ENCODE peak calls at places on chromosome X, in four cellular contexts. T is tibial artery, Q is fibroblast of the aortic adventitia, F is AG04449. Y is an unnamed sample.
A peak's percentile ranks its signal among the peaks of the same experiment; 100 is the strongest.

GRCh38 chrX:123425904-123426303 is 241.8 kb downstream of the GRIA3 start:
- DNase-seq in F (no peak), T (peak; percentile 71), Q (peak; percentile 76), Y (no peak)

GRCh38 chrX:97616883-97617510 is 733.3 kb downstream of the RPA4 start:
- DNase-seq in Q (peak; percentile 53), F (peak; percentile 1), T (no peak), Y (peak; percentile 11)

GRCh38 chrX:9676311-9676710 is 89.3 kb downstream of the GPR143 start:
- DNase-seq in Q (peak; percentile 73), T (no peak), F (no peak), Y (peak; percentile 58)

GRCh38 chrX:19899234-19899788 is 11.9 kb upstream of the SH3KBP1 start:
- DNase-seq in T (no peak), F (no peak), Q (peak; percentile 47), Y (no peak)

GRCh38 chrX:152988536-152989291 is 5.2 kb downstream of the PNMA5 start:
- DNase-seq in F (no peak), Q (no peak), T (no peak), Y (no peak)

GRCh38 chrX:30212172-30212571 is 3.2 kb upstream of the MAGEB2 start:
- DNase-seq in F (no peak), T (no peak), Q (no peak), Y (no peak)

GRCh38 chrX:51894697-51895336 is 1.4 kb downstream of the MAGED1 start:
- DNase-seq in Q (peak; percentile 26), F (no peak), T (peak; percentile 66), Y (no peak)

GRCh38 chrX:7214251-7214650 is 66.3 kb upstream of the PUDP start:
- DNase-seq in T (no peak), Q (no peak), F (no peak), Y (no peak)

GRCh38 chrX:68929332-68930150 is 100.7 kb downstream of the EFNB1 start:
- DNase-seq in F (no peak), T (no peak), Q (peak; percentile 70), Y (peak; percentile 43)

GRCh38 chrX:155966876-155967275 is 30.6 kb upstream of the IL9R start:
- DNase-seq in T (no peak), F (no peak), Q (no peak), Y (no peak)

GRCh38 chrX:7253565-7253964 is 105.6 kb upstream of the PUDP start:
- DNase-seq in F (no peak), T (no peak), Q (no peak), Y (no peak)

GRCh38 chrX:12984629-12985303 is 9.9 kb downstream of the TMSB4X start:
- DNase-seq in T (no peak), F (no peak), Q (peak; percentile 81), Y (no peak)

GRCh38 chrX:19840899-19841648 is 46.3 kb downstream of the SH3KBP1 start:
- DNase-seq in F (no peak), Q (no peak), T (no peak), Y (no peak)

GRCh38 chrX:1529328-1529727 is 7.7 kb downstream of the P2RY8 start:
- DNase-seq in T (no peak), Q (no peak), F (no peak), Y (no peak)

GRCh38 chrX:119145241-119145653 is 17.6 kb upstream of the KIAA1210 start:
- DNase-seq in Q (peak; percentile 24), T (no peak), F (no peak), Y (no peak)

GRCh38 chrX:1443496-1444075 is 9.1 kb downstream of the ASMTL start:
- DNase-seq in Q (no peak), T (peak; percentile 48), F (no peak), Y (no peak)

GRCh38 chrX:68931345-68931744 is 102.5 kb downstream of the EFNB1 start:
- DNase-seq in F (no peak), T (peak; percentile 66), Q (no peak), Y (no peak)

GRCh38 chrX:119698835-119699234 is 5.9 kb upstream of the SEPTIN6 start:
- DNase-seq in Q (peak; percentile 81), T (no peak), F (no peak), Y (no peak)

GRCh38 chrX:44503550-44503949 is 39.1 kb downstream of the FUNDC1 start:
- DNase-seq in F (no peak), Q (no peak), T (no peak), Y (no peak)

GRCh38 chrX:49185062-49185394 is 1.1 kb downstream of the PRICKLE3 start:
- DNase-seq in T (no peak), Q (no peak), F (no peak), Y (no peak)
- H3K4me3 ChIP-seq in T (peak overlapping the region; percentile 61), Q (peak overlapping the region; percentile 76), F (peak overlapping the region; percentile 67), Y (peak overlapping the region; percentile 60)

GRCh38 chrX:105229146-105229545 is 8.7 kb upstream of the TEX13A start:
- DNase-seq in F (no peak), Q (no peak), T (no peak), Y (no peak)

GRCh38 chrX:105226499-105226898 is 6.0 kb upstream of the TEX13A start:
- DNase-seq in F (no peak), Q (no peak), T (no peak), Y (no peak)

GRCh38 chrX:105228602-105229001 is 8.1 kb upstream of the TEX13A start:
- DNase-seq in T (no peak), F (no peak), Q (no peak), Y (no peak)
- TF ChIP-seq CTCF in T (no peak), F (no peak), Q (no peak), Y (no peak)

GRCh38 chrX:47625365-47625764 is 4.4 kb downstream of the CFP start:
- DNase-seq in Q (no peak), F (no peak), T (no peak), Y (no peak)

GRCh38 chrX:47628980-47629379 is 750 bp downstream of the CFP start:
- DNase-seq in F (no peak), T (no peak), Q (no peak), Y (no peak)

GRCh38 chrX:47632664-47633063 is 2.9 kb upstream of the CFP start:
- DNase-seq in Q (no peak), T (no peak), F (no peak), Y (no peak)

GRCh38 chrX:47631676-47632075 is 1.9 kb upstream of the CFP start:
- DNase-seq in F (no peak), T (no peak), Q (no peak), Y (no peak)

DNA sequence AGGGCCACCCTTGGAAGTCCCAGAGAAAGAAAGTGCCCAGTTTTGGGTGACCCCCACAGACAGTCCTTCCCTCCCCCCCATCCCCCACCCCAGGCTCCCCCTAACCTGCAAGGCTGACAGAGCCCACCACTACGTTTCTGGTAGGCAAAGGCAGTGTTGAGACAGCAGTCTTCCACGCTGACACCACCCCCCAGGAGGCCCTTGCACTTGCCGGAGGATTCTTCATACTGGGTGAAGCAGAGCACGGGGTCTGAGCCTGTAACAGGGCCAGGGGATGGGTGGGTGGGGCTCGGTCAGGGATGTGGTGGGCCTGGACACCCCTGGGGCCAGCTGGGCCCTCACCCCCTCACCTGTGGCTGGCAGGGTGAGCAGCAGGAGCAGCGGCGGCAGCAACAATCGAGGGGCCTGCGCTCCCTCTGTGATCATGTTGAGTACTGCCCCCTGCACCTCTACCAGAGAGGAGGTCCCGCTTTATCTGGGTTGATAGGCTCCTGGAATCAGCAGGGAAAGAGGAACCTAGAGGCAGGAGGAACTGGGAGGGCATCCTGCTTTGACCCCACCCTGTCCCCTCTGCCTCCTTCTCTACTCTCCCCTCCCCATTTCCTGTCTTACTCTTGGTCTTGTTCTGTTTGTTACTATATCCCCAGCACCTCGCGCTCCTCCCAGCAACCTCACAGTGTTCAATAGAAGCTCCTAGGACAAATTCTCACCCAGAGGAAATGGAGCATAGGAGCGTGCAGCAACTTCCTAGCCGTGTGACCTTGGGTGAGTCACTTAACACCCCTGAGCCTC is at the start of gene CFP:
- DNase-seq in Q (no peak), T (no peak), F (no peak), Y (no peak)
- H3K4me3 ChIP-seq in Q (no peak within 1 kb of the TSS), T (no peak within 1 kb of the TSS), F (no peak within 1 kb of the TSS), Y (no peak within 1 kb of the TSS)

GRCh38 chrX:88425739-88426138 is 321.3 kb upstream of the CPXCR1 start:
- DNase-seq in F (no peak), T (no peak), Q (peak; percentile 1), Y (no peak)
- TF ChIP-seq CTCF in F (no peak), T (no peak), Q (peak; percentile 16), Y (no peak)

DNA sequence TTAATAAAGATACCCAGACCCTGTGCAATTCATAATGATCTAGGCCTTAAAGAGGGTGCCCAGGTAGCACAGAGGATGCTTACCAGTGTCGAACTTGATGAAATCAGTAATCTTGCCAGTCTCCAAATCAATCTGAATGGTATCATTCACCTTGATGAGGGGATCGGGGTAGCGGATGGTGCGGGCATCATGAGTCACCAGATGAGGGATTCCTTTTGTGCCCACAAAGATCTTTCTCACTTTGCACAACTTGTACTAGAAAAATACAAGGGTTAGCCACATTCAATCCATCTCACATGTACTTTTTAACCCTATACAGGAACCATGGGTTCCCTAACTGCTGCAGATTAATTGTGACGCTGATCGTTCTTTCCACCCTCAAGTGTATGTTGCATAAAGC is 3.3 kb downstream of the RPS4X start:
- DNase-seq in F (no peak), Q (no peak), T (no peak), Y (no peak)
- H3K4me3 ChIP-seq in F (no peak overlapping the region), Q (no peak overlapping the region), T (no peak overlapping the region), Y (peak overlapping the region; percentile 83)

GRCh38 chrX:125646195-125646594 is 326.5 kb downstream of the TEX13C start:
- DNase-seq in T (no peak), F (no peak), Q (no peak), Y (no peak)
- TF ChIP-seq CTCF in T (no peak), F (no peak), Q (peak; percentile 11), Y (no peak)

GRCh38 chrX:45845142-45845541 is 644.5 kb upstream of the DIPK2B start:
- DNase-seq in F (no peak), Q (no peak), T (no peak), Y (no peak)
- H3K4me3 ChIP-seq in F (no peak overlapping the region), Q (no peak overlapping the region), T (no peak overlapping the region), Y (no peak overlapping the region)